ENCODE peak calls at places on chromosomes 16 and 17, in nine cellular contexts. L, M, D, J, B, R, K, S and T are unnamed samples.

GRCh38 chr16:87422106-87422505 is 30.0 kb downstream of the MAP1LC3B start:
- DNase-seq in B (no peak), R (no peak), L (no peak), M (no peak), K (no peak), J (no peak), D (no peak), S (no peak), T (no peak)

GRCh38 chr17:6654816-6655731 is 3.5 kb downstream of the C17orf100 start:
- DNase-seq in R (no peak), L (no peak), K (no peak), S (peak), B (no peak), D (no peak), J (peak), M (no peak), T (no peak)

GRCh38 chr16:24070851-24071250 is 185.3 kb upstream of the CACNG3 start:
- DNase-seq in D (no peak), M (no peak), S (no peak), B (peak), R (peak), K (peak), J (peak), L (no peak), T (peak)

GRCh38 chr17:42017866-42018200 is 594 bp upstream of the DNAJC7 start:
- DNase-seq in J (peak), K (no peak), R (no peak), D (no peak), L (no peak), S (no peak), B (no peak), M (no peak), T (no peak)

GRCh38 chr17:12842936-12843335 is 53.6 kb downstream of the ARHGAP44 start:
- DNase-seq in B (no peak), L (no peak), K (no peak), J (no peak), R (no peak), D (no peak), M (no peak), S (no peak), T (no peak)

GRCh38 chr17:57521606-57522435 is 223.3 kb downstream of the CCDC182 start:
- DNase-seq in L (no peak), R (no peak), J (no peak), M (no peak), B (peak), D (no peak), S (no peak), K (no peak), T (no peak)

GRCh38 chr17:2482218-2482617 is 29.5 kb downstream of the METTL16 start:
- DNase-seq in S (no peak), M (no peak), D (no peak), R (no peak), B (no peak), J (no peak), K (no peak), L (no peak), T (no peak)

GRCh38 chr16:23497543-23497868 is 12.8 kb downstream of the GGA2 start:
- DNase-seq in J (no peak), B (no peak), K (no peak), L (no peak), M (no peak), R (no peak), D (no peak), S (no peak), T (no peak)

GRCh38 chr17:50536683-50537646 is 4.4 kb downstream of the EPN3 start:
- DNase-seq in L (no peak), S (no peak), J (no peak), D (no peak), M (no peak), K (no peak), R (no peak), B (no peak), T (no peak)

GRCh38 chr17:61201211-61201610 is 198.4 kb upstream of the TBX2 start:
- DNase-seq in L (no peak), D (peak), M (no peak), K (peak), S (no peak), R (peak), J (no peak), B (no peak), T (no peak)